ENCODE peak calls at places on chromosomes 3 and 15, in seven cellular contexts. U, T, L, Z, O, V and X are unnamed samples.

GRCh38 chr3:131348911-131349310 is 32.7 kb upstream of the NUDT16 start:
- DNase-seq in U (no peak), O (no peak), Z (peak; percentile 26), V (no peak), T (no peak), L (peak; percentile 49), X (no peak)

GRCh38 chr3:151113342-151113741 is 27.9 kb downstream of the MED12L start:
- DNase-seq in U (no peak), Z (no peak), L (no peak), O (no peak), T (no peak), V (no peak), X (no peak)

GRCh38 chr3:185653949-185654757 is 68.1 kb downstream of the SENP2 start:
- DNase-seq in T (no peak), L (no peak), Z (no peak), U (no peak), O (no peak), V (no peak), X (no peak)

GRCh38 chr15:71538181-71538580 is 272.2 kb upstream of the NR2E3 start:
- DNase-seq in Z (no peak), U (no peak), L (no peak), T (no peak), O (no peak), V (no peak), X (no peak)

GRCh38 chr3:191627064-191627463 is 166.1 kb downstream of the PYDC2 start:
- DNase-seq in V (no peak), L (no peak), O (no peak), U (no peak), T (peak; percentile 37), Z (no peak), X (peak; percentile 47)

GRCh38 chr3:187368251-187368733 is at the start of gene RTP4:
- DNase-seq in L (no peak), T (peak; percentile 26), U (no peak), O (peak; percentile 46), Z (no peak), V (no peak), X (peak; percentile 28)

GRCh38 chr15:66581972-66582537 is 16.3 kb upstream of the LCTL start:
- DNase-seq in Z (no peak), U (no peak), O (no peak), L (no peak), V (no peak), T (no peak), X (no peak)

GRCh38 chr15:58086479-58086878 is 21.0 kb upstream of the ALDH1A2 start:
- DNase-seq in L (no peak), O (no peak), Z (no peak), T (no peak), U (no peak), V (no peak), X (no peak)

GRCh38 chr15:92617197-92618037 is 38.2 kb downstream of the FAM174B start:
- DNase-seq in T (no peak), L (no peak), V (no peak), O (peak; percentile 52), U (no peak), Z (no peak), X (no peak)

GRCh38 chr3:130894873-130895330 is 1.0 kb downstream of the ATP2C1 start:
- DNase-seq in T (no peak), Z (no peak), L (no peak), V (no peak), O (no peak), U (no peak), X (no peak)